ENCODE peak calls at places on chromosomes 16 and 17, in nine cellular contexts. P is esophagus muscularis mucosa, C is H1, Z is stomach, Q is sigmoid colon, K is suprapubic skin, N is K562, W is GM12878, R is SK-N-SH. D is an unnamed sample.

GRCh38 chr17:82222816-82223215 is 6.0 kb upstream of the SLC16A3 start:
- DNase-seq in P (no peak), C (no peak), Z (no peak), Q (no peak), K (no peak), N (no peak), W (no peak), R (peak), D (no peak)

GRCh38 chr17:1989135-1989534 is 36.0 kb downstream of the RTN4RL1 start:
- DNase-seq in P (no peak), C (no peak), Z (no peak), Q (peak), K (peak), N (peak), W (no peak), R (no peak), D (no peak)

GRCh38 chr16:57801856-57802634 is at the start of gene KIFC3:
- DNase-seq in P (no peak), C (peak), Z (peak), Q (peak), K (peak), N (peak), W (no peak), R (peak), D (peak)

GRCh38 chr17:57677858-57678257 is 67.2 kb downstream of the CCDC182 start:
- DNase-seq in P (peak), C (peak), Z (no peak), Q (no peak), K (no peak), N (no peak), W (no peak), R (no peak), D (no peak)

GRCh38 chr16:12826559-12826958 is 22.9 kb upstream of the CPPED1 start:
- DNase-seq in P (no peak), C (no peak), Z (no peak), Q (no peak), K (no peak), N (no peak), W (no peak), R (no peak), D (no peak)

GRCh38 chr16:57185446-57185944 is 344 bp downstream of the PSME3IP1 start:
- DNase-seq in P (no peak), C (no peak), Z (peak), Q (peak), K (peak), N (no peak), W (no peak), R (peak), D (peak)

GRCh38 chr16:59881366-59881765 is 1147.2 kb upstream of the GOT2 start:
- DNase-seq in P (no peak), C (no peak), Z (no peak), Q (no peak), K (no peak), N (no peak), W (no peak), R (no peak), D (no peak)

GRCh38 chr16:4641876-4642275 is 17.2 kb downstream of the MGRN1 start:
- DNase-seq in P (no peak), C (no peak), Z (no peak), Q (no peak), K (no peak), N (no peak), W (no peak), R (no peak), D (no peak)

GRCh38 chr17:65694601-65695000 is 133.2 kb upstream of the AXIN2 start:
- DNase-seq in P (no peak), C (no peak), Z (no peak), Q (no peak), K (no peak), N (no peak), W (no peak), R (no peak), D (no peak)

GRCh38 chr17:40433551-40434384 is 9.5 kb upstream of the IGFBP4 start:
- DNase-seq in P (no peak), C (peak), Z (no peak), Q (peak), K (peak), N (peak), W (no peak), R (peak), D (no peak)

GRCh38 chr16:82061861-82062525 is 26.9 kb downstream of the HSD17B2 start:
- DNase-seq in P (no peak), C (no peak), Z (no peak), Q (no peak), K (no peak), N (peak), W (no peak), R (peak), D (no peak)

GRCh38 chr16:19437280-19437679 is 19.6 kb downstream of the TMC5 start:
- DNase-seq in P (no peak), C (no peak), Z (peak), Q (no peak), K (no peak), N (no peak), W (no peak), R (no peak), D (no peak)

GRCh38 chr17:73031472-73031871 is 61.0 kb downstream of the SLC39A11 start:
- DNase-seq in P (no peak), C (no peak), Z (no peak), Q (peak), K (no peak), N (peak), W (no peak), R (no peak), D (no peak)

GRCh38 chr16:75195811-75196790 is 10.9 kb downstream of the CTRB2 start:
- DNase-seq in P (no peak), C (no peak), Z (peak), Q (no peak), K (no peak), N (no peak), W (no peak), R (no peak), D (no peak)

GRCh38 chr16:81700780-81701165 is 78.3 kb upstream of the PLCG2 start:
- DNase-seq in P (no peak), C (no peak), Z (no peak), Q (no peak), K (no peak), N (no peak), W (no peak), R (no peak), D (no peak)

GRCh38 chr17:30717290-30718098 is 107.0 kb downstream of the CRLF3 start:
- DNase-seq in P (no peak), C (no peak), Z (no peak), Q (peak), K (peak), N (no peak), W (no peak), R (no peak), D (peak)

GRCh38 chr17:81291662-81292061 is 3.4 kb downstream of the SLC38A10 start:
- DNase-seq in P (no peak), C (peak), Z (peak), Q (peak), K (peak), N (peak), W (no peak), R (peak), D (peak)

GRCh38 chr17:38464723-38465419 is 36.6 kb downstream of the ARHGAP23 start:
- DNase-seq in P (peak), C (no peak), Z (peak), Q (peak), K (peak), N (peak), W (no peak), R (peak), D (peak)

GRCh38 chr17:8188408-8188839 is 1.6 kb downstream of the BORCS6 start:
- DNase-seq in P (no peak), C (no peak), Z (no peak), Q (no peak), K (peak), N (no peak), W (no peak), R (no peak), D (no peak)

GRCh38 chr16:71537643-71538042 is 11.4 kb downstream of the CHST4 start:
- DNase-seq in P (no peak), C (peak), Z (no peak), Q (no peak), K (no peak), N (peak), W (peak), R (peak), D (peak)

GRCh38 chr16:12092347-12092882 is 115.9 kb downstream of the SNX29 start:
- DNase-seq in P (no peak), C (no peak), Z (no peak), Q (no peak), K (no peak), N (no peak), W (no peak), R (no peak), D (no peak)

GRCh38 chr17:78316867-78317816 is 42.7 kb downstream of the SOCS3 start:
- DNase-seq in P (no peak), C (peak), Z (peak), Q (no peak), K (peak), N (peak), W (peak), R (peak), D (peak)

GRCh38 chr17:40281663-40282062 is 6.0 kb upstream of the CDC6 start:
- DNase-seq in P (no peak), C (no peak), Z (no peak), Q (no peak), K (no peak), N (no peak), W (no peak), R (no peak), D (no peak)

GRCh38 chr17:19247423-19247822 is 10.3 kb downstream of the EPN2 start:
- DNase-seq in P (no peak), C (no peak), Z (no peak), Q (peak), K (no peak), N (no peak), W (no peak), R (peak), D (no peak)

GRCh38 chr16:87062569-87063442 is 254.4 kb downstream of the C16orf95 start:
- DNase-seq in P (no peak), C (peak), Z (peak), Q (peak), K (no peak), N (peak), W (no peak), R (peak), D (peak)

GRCh38 chr16:22624038-22624656 is 113.5 kb downstream of the NPIPB5 start:
- DNase-seq in P (no peak), C (peak), Z (no peak), Q (no peak), K (no peak), N (no peak), W (no peak), R (peak), D (no peak)

GRCh38 chr17:78580277-78580804 is 3.1 kb upstream of the DNAH17 start:
- DNase-seq in P (no peak), C (no peak), Z (no peak), Q (no peak), K (no peak), N (no peak), W (no peak), R (no peak), D (peak)

GRCh38 chr16:23578096-23578830 is 17.9 kb downstream of the NDUFAB1 start:
- DNase-seq in P (no peak), C (no peak), Z (no peak), Q (peak), K (no peak), N (no peak), W (no peak), R (no peak), D (no peak)

GRCh38 chr16:81483064-81483969 is 38.7 kb downstream of the CMIP start:
- DNase-seq in P (no peak), C (no peak), Z (no peak), Q (no peak), K (no peak), N (no peak), W (no peak), R (no peak), D (no peak)

GRCh38 chr17:16446338-16446983 is 31.1 kb downstream of the TRPV2 start:
- DNase-seq in P (no peak), C (peak), Z (no peak), Q (no peak), K (no peak), N (no peak), W (no peak), R (no peak), D (no peak)

GRCh38 chr17:9072626-9073339 is 51.5 kb downstream of the NTN1 start:
- DNase-seq in P (no peak), C (no peak), Z (peak), Q (peak), K (peak), N (no peak), W (no peak), R (no peak), D (peak)

GRCh38 chr16:48591976-48592375 is 18.0 kb downstream of the N4BP1 start:
- DNase-seq in P (no peak), C (no peak), Z (no peak), Q (no peak), K (no peak), N (no peak), W (no peak), R (no peak), D (no peak)

GRCh38 chr17:82414548-82415281 is 3.4 kb upstream of the HEXD start:
- DNase-seq in P (no peak), C (peak), Z (peak), Q (peak), K (no peak), N (peak), W (no peak), R (peak), D (peak)

GRCh38 chr17:43721537-43722268 is 36.9 kb downstream of the SOST start:
- DNase-seq in P (no peak), C (no peak), Z (no peak), Q (no peak), K (no peak), N (peak), W (no peak), R (no peak), D (no peak)

GRCh38 chr16:15690296-15690695 is 40.3 kb downstream of the NDE1 start:
- DNase-seq in P (no peak), C (no peak), Z (no peak), Q (no peak), K (no peak), N (no peak), W (no peak), R (no peak), D (no peak)

GRCh38 chr17:59345476-59345875 is 14.0 kb downstream of the YPEL2 start:
- DNase-seq in P (no peak), C (no peak), Z (no peak), Q (no peak), K (no peak), N (no peak), W (no peak), R (no peak), D (no peak)

GRCh38 chr17:4739122-4740024 is at the start of the genes CXCL16 and ZMYND15:
- DNase-seq in P (no peak), C (peak), Z (peak), Q (peak), K (peak), N (peak), W (no peak), R (peak), D (peak)

DNA sequence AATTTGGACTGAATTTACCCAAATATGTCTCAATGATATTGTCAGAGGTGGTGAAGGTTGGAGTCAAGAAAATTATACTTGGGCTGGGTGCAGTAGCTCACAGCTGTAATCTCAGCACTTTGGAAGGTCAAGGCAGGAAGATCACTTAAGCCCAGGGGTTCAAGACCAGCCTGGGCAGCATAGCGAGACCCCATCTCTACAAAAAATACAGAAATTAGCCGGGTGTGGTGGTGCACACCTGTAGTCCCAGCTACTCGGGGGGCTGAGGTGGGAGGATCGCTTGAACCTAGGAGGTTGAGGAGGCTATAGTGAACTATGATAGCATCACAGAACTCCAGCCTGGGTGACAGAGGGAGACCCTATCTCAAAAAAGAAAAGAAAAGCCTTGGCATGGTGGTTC is 40.9 kb downstream of the LAT start:
- DNase-seq in P (no peak), C (no peak), Z (no peak), Q (peak), K (no peak), N (no peak), W (no peak), R (no peak), D (no peak)
- H3K27ac ChIP-seq in P (no peak), C (no peak), Z (no peak), Q (no peak), K (no peak), N (no peak), W (no peak), R (no peak), D (no peak)

GRCh38 chr16:89616576-89617437 is 3.4 kb downstream of the DPEP1 start:
- DNase-seq in P (no peak), C (no peak), Z (no peak), Q (no peak), K (no peak), N (no peak), W (no peak), R (no peak), D (no peak)
- TF ChIP-seq POLR2AphosphoS5 in P (no peak), C (no peak), Z (no peak), Q (no peak), K (no peak), N (no peak), W (no peak), R (no peak), D (no peak)

GRCh38 chr16:67632415-67633172 is 12.3 kb upstream of the CARMIL2 start:
- DNase-seq in P (no peak), C (no peak), Z (no peak), Q (peak), K (no peak), N (no peak), W (no peak), R (no peak), D (no peak)
- TF ChIP-seq EP300 in P (no peak), C (no peak), Z (no peak), Q (no peak), K (no peak), N (no peak), W (no peak), R (no peak), D (no peak)

DNA sequence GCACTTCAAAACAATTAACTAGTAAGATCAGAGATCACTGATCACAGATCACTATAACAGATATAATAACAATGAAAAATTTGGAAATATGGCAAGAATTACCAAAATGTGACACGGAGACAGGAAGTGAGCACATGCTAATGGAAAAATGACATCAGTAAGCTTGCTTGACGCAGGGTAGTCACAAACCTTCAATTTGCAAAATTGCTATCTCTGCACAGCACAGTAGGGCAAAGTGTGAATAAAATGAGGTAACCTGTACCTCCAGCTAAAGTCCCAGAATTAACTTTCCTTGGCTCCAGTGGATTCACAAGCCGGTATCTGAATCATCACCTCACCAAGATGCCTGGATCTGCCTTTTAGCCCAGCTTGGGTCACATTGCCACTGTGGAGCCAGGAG is 4.2 kb upstream of the MMP2 start:
- DNase-seq in P (no peak), C (no peak), Z (no peak), Q (no peak), K (no peak), N (no peak), W (no peak), R (no peak), D (no peak)
- H3K27ac ChIP-seq in P (peak), C (no peak), Z (no peak), Q (no peak), K (peak), N (no peak), W (no peak), R (no peak), D (no peak)

GRCh38 chr16:85554114-85554790 is 58.9 kb upstream of the GSE1 start:
- DNase-seq in P (no peak), C (no peak), Z (peak), Q (peak), K (peak), N (peak), W (peak), R (peak), D (peak)

GRCh38 chr16:85552980-85553435 is 60.1 kb upstream of the GSE1 start:
- DNase-seq in P (no peak), C (no peak), Z (no peak), Q (no peak), K (no peak), N (no peak), W (no peak), R (peak), D (no peak)

GRCh38 chr16:85551319-85551978 is 61.7 kb upstream of the GSE1 start:
- DNase-seq in P (no peak), C (peak), Z (no peak), Q (no peak), K (no peak), N (peak), W (no peak), R (no peak), D (no peak)

GRCh38 chr16:85554791-85555548 is 58.2 kb upstream of the GSE1 start:
- DNase-seq in P (no peak), C (no peak), Z (peak), Q (peak), K (no peak), N (peak), W (no peak), R (no peak), D (peak)

GRCh38 chr16:85553436-85554113 is 59.5 kb upstream of the GSE1 start:
- DNase-seq in P (no peak), C (peak), Z (peak), Q (no peak), K (no peak), N (peak), W (no peak), R (no peak), D (peak)
- TF ChIP-seq POLR2AphosphoS5 in P (no peak), C (no peak), Z (peak), Q (peak), K (no peak), N (peak), W (no peak), R (no peak), D (peak)

GRCh38 chr16:67244387-67245188 is 2.7 kb downstream of the FHOD1 start:
- DNase-seq in P (no peak), C (no peak), Z (peak), Q (peak), K (peak), N (peak), W (peak), R (no peak), D (peak)

GRCh38 chr16:67245189-67245585 is 2.1 kb downstream of the FHOD1 start:
- DNase-seq in P (no peak), C (no peak), Z (no peak), Q (peak), K (no peak), N (no peak), W (no peak), R (no peak), D (no peak)

GRCh38 chr16:67242138-67242730 is 5.0 kb downstream of the FHOD1 start:
- DNase-seq in P (no peak), C (no peak), Z (no peak), Q (no peak), K (no peak), N (no peak), W (no peak), R (no peak), D (no peak)

GRCh38 chr16:67245674-67246080 is 1.6 kb downstream of the FHOD1 start:
- DNase-seq in P (no peak), C (no peak), Z (no peak), Q (no peak), K (no peak), N (no peak), W (no peak), R (no peak), D (no peak)

GRCh38 chr16:67243481-67243880 is 3.8 kb downstream of the FHOD1 start:
- DNase-seq in P (no peak), C (no peak), Z (no peak), Q (no peak), K (no peak), N (no peak), W (no peak), R (no peak), D (no peak)
- TF ChIP-seq EP300 in P (no peak), C (no peak), Z (no peak), Q (no peak), K (no peak), N (no peak), W (no peak), R (no peak), D (no peak)

GRCh38 chr17:28907709-28908475 is 5.0 kb upstream of the DHRS13 start:
- DNase-seq in P (no peak), C (no peak), Z (no peak), Q (no peak), K (no peak), N (peak), W (no peak), R (no peak), D (no peak)
- H3K27ac ChIP-seq in P (peak), C (no peak), Z (peak), Q (peak), K (peak), N (peak), W (no peak), R (no peak), D (peak)

GRCh38 chr16:54554581-54554980 is 268.0 kb upstream of the IRX3 start:
- DNase-seq in P (no peak), C (no peak), Z (no peak), Q (no peak), K (no peak), N (no peak), W (no peak), R (no peak), D (no peak)
- TF ChIP-seq POLR2AphosphoS5 in P (no peak), C (no peak), Z (no peak), Q (no peak), K (no peak), N (no peak), W (no peak), R (no peak), D (no peak)